ENCODE peak calls at places on chromosomes 3 and 15, in four cellular contexts. K is MM.1S, P is GM23248, Y is neural progenitor cell. O is an unnamed sample.

GRCh38 chr3:185688808-185689207 is 102.7 kb downstream of the SENP2 start:
- DNase-seq in K (no peak), P (peak; percentile 100), Y (no peak), O (peak; percentile 99)

GRCh38 chr3:105436687-105437086 is 70.0 kb downstream of the ALCAM start:
- DNase-seq in K (no peak), P (no peak), Y (no peak), O (no peak)

GRCh38 chr3:56881035-56881575 is 79.4 kb upstream of the ARHGEF3 start:
- DNase-seq in K (no peak), P (peak; percentile 16), Y (no peak), O (peak; percentile 49)

GRCh38 chr15:37136666-37137065 is 36.3 kb upstream of the MEIS2 start:
- DNase-seq in K (no peak), P (peak; percentile 47), Y (no peak), O (peak; percentile 29)

GRCh38 chr3:10242182-10243065 is 5.8 kb upstream of the TATDN2 start:
- DNase-seq in K (no peak), P (peak; percentile 62), Y (no peak), O (no peak)

GRCh38 chr3:56970401-56971002 is 90.0 kb upstream of the SPATA12 start:
- DNase-seq in K (no peak), P (no peak), Y (no peak), O (no peak)

GRCh38 chr3:159971311-159971710 is 17.3 kb upstream of the IL12A start:
- DNase-seq in K (no peak), P (no peak), Y (no peak), O (no peak)

GRCh38 chr3:111332488-111333095 is 209.4 kb upstream of the CD96 start:
- DNase-seq in K (no peak), P (no peak), Y (peak; percentile 27), O (no peak)

GRCh38 chr15:66622677-66623076 is 56.9 kb upstream of the LCTL start:
- DNase-seq in K (no peak), P (peak; percentile 53), Y (peak; percentile 38), O (no peak)

GRCh38 chr3:18747383-18747782 is 322.2 kb upstream of the SATB1 start:
- DNase-seq in K (no peak), P (no peak), Y (no peak), O (no peak)

GRCh38 chr3:151918253-151919029 is 45.0 kb downstream of the SUCNR1 start:
- DNase-seq in K (peak; percentile 52), P (peak; percentile 69), Y (peak; percentile 27), O (peak; percentile 79)

GRCh38 chr3:16382852-16383251 is 117.8 kb downstream of the OXNAD1 start:
- DNase-seq in K (no peak), P (no peak), Y (no peak), O (no peak)

GRCh38 chr15:64865126-64865997 is 23.6 kb downstream of the PLEKHO2 start:
- DNase-seq in K (no peak), P (no peak), Y (no peak), O (no peak)

GRCh38 chr15:47484119-47484518 is 233.2 kb upstream of the SEMA6D start:
- DNase-seq in K (no peak), P (no peak), Y (no peak), O (no peak)

GRCh38 chr3:189042832-189043231 is 128.9 kb upstream of the TPRG1 start:
- DNase-seq in K (no peak), P (no peak), Y (no peak), O (no peak)

GRCh38 chr3:106688463-106688862 is 688.8 kb upstream of the CCDC54 start:
- DNase-seq in K (no peak), P (peak; percentile 94), Y (peak; percentile 10), O (peak; percentile 94)

GRCh38 chr3:125960456-125961288 is 8.3 kb upstream of the ROPN1B start:
- DNase-seq in K (no peak), P (peak; percentile 2), Y (no peak), O (no peak)

GRCh38 chr3:125958511-125959316 is 10.3 kb upstream of the ROPN1B start:
- DNase-seq in K (no peak), P (peak; percentile 12), Y (no peak), O (no peak)

GRCh38 chr3:125961289-125961589 is 7.7 kb upstream of the ROPN1B start:
- DNase-seq in K (no peak), P (no peak), Y (no peak), O (no peak)

GRCh38 chr3:125959317-125960065 is 9.5 kb upstream of the ROPN1B start:
- DNase-seq in K (no peak), P (no peak), Y (no peak), O (no peak)

DNA sequence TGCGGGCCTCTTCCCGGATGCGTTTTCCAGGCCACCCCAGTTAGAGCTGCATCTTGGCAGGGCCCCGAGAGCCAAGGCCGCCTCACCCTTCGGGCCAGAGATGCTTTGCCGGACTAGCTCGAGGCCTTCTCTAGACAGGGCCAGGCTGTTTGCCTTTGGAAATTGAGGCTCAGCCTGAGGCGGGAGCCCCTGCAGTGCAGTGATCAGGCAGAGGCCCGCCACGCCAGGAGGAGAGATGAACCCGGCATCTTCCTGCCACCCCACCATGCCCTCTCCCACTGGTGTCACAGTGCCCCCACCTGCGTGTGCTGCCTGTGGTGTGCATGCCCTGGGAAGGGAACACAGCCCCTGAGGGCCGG is 8.9 kb upstream of the ROPN1B start:
- DNase-seq in K (no peak), P (no peak), Y (no peak), O (no peak)
- H3K27me3 ChIP-seq in K (no peaks in the 10 kb centered on the region), P (peaks cover 4% of the 10 kb centered on the region), Y (peaks cover 63% of the 10 kb centered on the region), O (no peaks in the 10 kb centered on the region)

GRCh38 chr15:29750754-29751153 is 71.5 kb downstream of the TJP1 start:
- DNase-seq in K (no peak), P (peak; percentile 24), Y (no peak), O (no peak)
- H3F3A ChIP-seq in K (no peaks in the 10 kb centered on the region), P (peaks cover 10% of the 10 kb centered on the region), Y (no peaks in the 10 kb centered on the region), O (peaks cover 5% of the 10 kb centered on the region)

GRCh38 chr15:82643992-82644391 is 3.2 kb downstream of the CPEB1 start:
- DNase-seq in K (no peak), P (no peak), Y (peak; percentile 23), O (no peak)

GRCh38 chr15:82647835-82648256 is 683 bp upstream of the CPEB1 start:
- DNase-seq in K (no peak), P (no peak), Y (peak; percentile 60), O (no peak)

GRCh38 chr15:82647045-82647834 is at the start of gene CPEB1:
- DNase-seq in K (no peak), P (peak; percentile 81), Y (peak; percentile 65), O (no peak)

GRCh38 chr15:82648257-82649103 is 1.3 kb upstream of the CPEB1 start:
- DNase-seq in K (no peak), P (peak; percentile 33), Y (peak; percentile 65), O (no peak)

DNA sequence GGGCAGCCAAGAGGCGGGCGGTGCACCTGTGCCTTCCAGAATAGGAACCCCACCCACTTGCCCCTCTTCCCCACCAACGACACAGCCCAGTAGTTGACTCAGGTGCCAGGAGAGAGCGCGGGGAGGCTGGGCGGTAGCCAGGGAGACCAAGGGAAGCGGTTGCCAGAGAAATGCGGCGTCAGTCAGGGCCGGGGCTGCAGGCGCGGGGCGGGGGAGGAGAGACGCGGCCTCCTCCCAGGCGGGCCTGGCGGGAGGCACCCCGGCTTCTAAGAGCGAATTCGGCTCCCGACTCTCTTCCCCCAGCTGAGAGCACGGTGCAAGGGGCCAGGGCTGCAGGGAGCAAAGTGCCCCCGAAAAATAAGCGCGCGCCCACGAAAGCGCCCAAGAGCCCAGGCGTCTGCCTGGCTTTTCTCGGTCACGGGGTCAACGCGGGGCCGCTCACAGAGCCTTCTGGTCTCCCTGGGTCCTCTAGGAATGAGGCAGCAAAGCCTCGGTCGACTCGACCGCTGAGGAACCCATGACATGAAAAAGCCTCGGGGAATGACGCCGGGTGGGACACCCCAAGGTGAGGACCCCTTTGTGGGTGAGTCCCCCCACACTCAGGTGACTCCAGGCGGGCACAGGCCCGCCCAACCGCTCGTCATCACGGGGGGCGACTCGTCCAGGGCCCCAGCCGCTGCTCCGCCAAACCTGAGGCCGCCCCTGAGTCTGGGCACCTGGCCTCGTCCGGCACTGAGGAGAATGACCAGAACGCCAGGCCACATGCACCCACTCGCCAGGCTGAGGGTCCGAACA is 716 bp downstream of the CPEB1 start:
- DNase-seq in K (no peak), P (peak; percentile 25), Y (peak; percentile 49), O (no peak)
- H3K27me3 ChIP-seq in K (peaks cover 4% of the 10 kb centered on the region), P (peaks cover 4% of the 10 kb centered on the region), Y (peaks cover 100% of the 10 kb centered on the region), O (peaks cover 12% of the 10 kb centered on the region)

DNA sequence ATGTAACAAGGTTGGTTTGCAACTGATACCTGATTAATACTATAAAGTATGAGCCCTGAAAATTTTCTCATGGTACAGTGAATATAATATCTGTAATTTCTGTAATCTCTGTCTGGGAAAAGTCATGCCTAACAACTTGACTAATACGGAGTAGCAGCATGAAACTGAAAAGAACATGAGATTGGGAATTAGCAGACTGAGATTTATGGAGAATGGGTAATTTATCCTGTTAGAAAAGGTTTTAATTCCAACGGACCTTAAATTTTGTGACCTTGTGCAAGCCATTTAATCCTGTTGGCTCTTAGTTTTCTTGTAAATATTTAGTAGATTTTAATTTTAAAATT is 90.2 kb upstream of the CMC1 start:
- DNase-seq in K (no peak), P (no peak), Y (no peak), O (no peak)
- H3F3A ChIP-seq in K (peaks cover 3% of the 10 kb centered on the region), P (no peaks in the 10 kb centered on the region), Y (no peaks in the 10 kb centered on the region), O (no peaks in the 10 kb centered on the region)

GRCh38 chr15:101731746-101732145 is 7.5 kb upstream of the TARS3 start:
- DNase-seq in K (no peak), P (no peak), Y (no peak), O (no peak)

GRCh38 chr15:101727186-101727585 is 2.9 kb upstream of the TARS3 start:
- DNase-seq in K (no peak), P (no peak), Y (no peak), O (no peak)

GRCh38 chr15:101733545-101733944 is 9.3 kb upstream of the TARS3 start:
- DNase-seq in K (no peak), P (no peak), Y (no peak), O (no peak)

DNA sequence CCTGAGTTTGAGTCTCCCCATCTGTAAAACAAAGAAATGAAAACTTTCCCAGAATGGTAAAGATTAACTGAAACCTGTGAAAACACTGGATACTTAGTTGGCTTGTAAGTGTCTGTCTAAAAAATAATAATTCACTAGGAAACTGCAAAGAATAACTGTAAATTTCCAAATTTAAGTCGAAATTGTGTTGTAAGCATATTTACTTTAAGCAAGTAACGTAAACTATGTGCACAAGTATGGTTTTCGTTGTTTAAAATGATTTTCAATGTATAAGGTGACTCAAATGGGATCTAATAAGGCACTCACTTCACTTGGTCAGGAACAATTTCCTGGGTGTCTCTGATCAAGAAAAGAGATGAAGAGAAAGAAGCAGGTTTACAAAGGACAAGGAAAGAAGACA is 8.5 kb upstream of the TARS3 start:
- DNase-seq in K (no peak), P (no peak), Y (no peak), O (no peak)
- H3K27me3 ChIP-seq in K (no peaks in the 10 kb centered on the region), P (no peaks in the 10 kb centered on the region), Y (no peaks in the 10 kb centered on the region), O (peaks cover 58% of the 10 kb centered on the region)

DNA sequence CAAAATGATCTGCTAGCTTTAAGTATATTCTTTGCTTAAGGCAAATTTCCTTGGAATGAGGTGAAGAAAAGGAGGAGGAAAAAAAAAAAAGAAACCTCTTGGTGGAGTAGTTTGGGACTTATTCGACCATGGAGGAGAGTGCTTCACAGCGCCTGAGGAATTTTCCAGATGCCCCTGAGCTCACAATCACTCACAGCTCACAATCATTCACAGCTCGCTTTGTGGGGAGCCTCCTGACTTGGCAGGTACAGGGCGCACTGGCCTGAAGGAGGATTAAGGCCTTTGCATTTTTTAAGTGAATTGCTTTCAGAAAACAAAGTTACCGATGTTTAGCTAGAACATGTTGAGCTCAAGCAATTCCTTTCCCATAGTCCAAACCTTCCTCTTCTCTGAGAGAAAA is 53.9 kb downstream of the BOC start:
- DNase-seq in K (no peak), P (no peak), Y (peak; percentile 49), O (no peak)
- H3F3A ChIP-seq in K (no peaks in the 10 kb centered on the region), P (no peaks in the 10 kb centered on the region), Y (peaks cover 51% of the 10 kb centered on the region), O (no peaks in the 10 kb centered on the region)

O was measured in PC-3.